ENCODE peak calls at places on chromosomes 3 and 15, in ten cellular contexts. G is fibroblast of lung, U is heart right ventricle, Y is prostate gland, Z is cardiac muscle cell, I is astrocyte, F is AG04450, W is GM23338, C is psoas muscle, R is adrenal gland. D is an unnamed sample.

GRCh38 chr3:52317601-52318000 is 1.5 kb downstream of the DNAH1 start:
- DNase-seq in R (no peak), C (peak), G (peak), U (peak), F (no peak), W (peak), Y (no peak), I (no peak), Z (peak), D (peak)

GRCh38 chr3:48411606-48412374 is 18.1 kb downstream of the PLXNB1 start:
- DNase-seq in R (no peak), Z (no peak), I (no peak), U (no peak), G (no peak), C (no peak), F (no peak), Y (no peak), W (no peak), D (peak)

GRCh38 chr15:41568350-41569017 is 9.5 kb downstream of the TYRO3 start:
- DNase-seq in I (no peak), U (no peak), C (no peak), W (peak), F (no peak), Z (peak), Y (no peak), G (peak), R (no peak), D (peak)

GRCh38 chr3:114213669-114214541 is 23.5 kb downstream of the ZNF80 start:
- DNase-seq in C (peak), Z (peak), U (no peak), I (peak), F (peak), G (peak), Y (no peak), W (peak), R (no peak), D (peak)

GRCh38 chr3:82525-82924 is 114.0 kb upstream of the CHL1 start:
- DNase-seq in U (no peak), Z (no peak), C (no peak), W (no peak), F (no peak), Y (no peak), G (no peak), I (no peak), R (no peak), D (no peak)

GRCh38 chr15:28123408-28124023 is 24.4 kb upstream of the OCA2 start:
- DNase-seq in U (peak), G (peak), Y (peak), Z (peak), C (peak), W (peak), F (peak), R (peak), I (peak), D (peak)

GRCh38 chr3:172307143-172307560 is 141.1 kb downstream of the GHSR start:
- DNase-seq in G (peak), F (no peak), W (no peak), Y (no peak), R (no peak), I (peak), Z (no peak), U (no peak), C (no peak), D (no peak)

GRCh38 chr15:92665100-92665555 is 9.6 kb upstream of the FAM174B start:
- DNase-seq in C (no peak), G (peak), Y (no peak), I (no peak), Z (peak), W (no peak), U (no peak), R (no peak), F (peak), D (no peak)

GRCh38 chr3:171056528-171056927 is 30.0 kb upstream of the SLC2A2 start:
- DNase-seq in C (no peak), U (no peak), G (peak), F (peak), Z (no peak), Y (no peak), W (no peak), R (no peak), I (peak), D (no peak)

GRCh38 chr15:45645026-45645980 is 10.5 kb downstream of the SQOR start:
- DNase-seq in Y (no peak), U (no peak), I (peak), W (no peak), G (peak), F (no peak), Z (no peak), C (no peak), R (no peak), D (no peak)

GRCh38 chr3:64266065-64266874 is 41.0 kb upstream of the PRICKLE2 start:
- DNase-seq in R (peak), Z (no peak), Y (peak), C (no peak), G (peak), W (no peak), F (peak), I (peak), U (no peak), D (peak)

GRCh38 chr15:82647045-82647834 is at the start of gene CPEB1:
- DNase-seq in I (no peak), F (no peak), R (peak), U (peak), G (peak), Z (peak), Y (no peak), W (peak), C (peak), D (peak)

GRCh38 chr3:150778793-150779401 is 15.9 kb upstream of the SIAH2 start:
- DNase-seq in U (no peak), W (no peak), Y (no peak), F (no peak), R (no peak), G (no peak), C (peak), I (no peak), Z (no peak), D (no peak)

DNA sequence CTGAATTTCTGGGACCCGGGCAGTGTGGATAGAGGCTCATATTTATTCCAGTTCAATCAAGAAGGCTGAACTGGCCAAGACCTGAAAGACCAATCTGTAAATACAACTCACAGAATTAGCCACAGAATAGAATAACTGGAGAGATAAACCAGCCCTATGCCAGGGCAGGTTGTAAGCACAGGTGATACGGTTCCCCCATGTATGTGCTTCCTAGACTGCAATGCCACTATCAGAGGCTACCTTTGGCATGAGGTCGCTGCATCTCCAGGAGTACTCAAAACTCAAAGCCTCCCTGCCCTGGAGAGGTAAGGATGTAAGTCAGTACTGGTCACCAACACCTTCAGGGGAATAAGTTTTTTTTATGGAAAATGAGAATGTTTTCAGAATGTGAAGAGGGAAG is 235.5 kb downstream of the NR1D2 start:
- DNase-seq in G (no peak), R (no peak), C (no peak), F (no peak), Z (no peak), I (no peak), Y (no peak), W (no peak), U (no peak), D (no peak)
- H3K27ac ChIP-seq in G (no peak), R (no peak), C (no peak), F (no peak), Z (no peak), I (no peak), Y (no peak), W (no peak), U (no peak), D (no peak)

GRCh38 chr3:5222283-5223005 is 34.9 kb downstream of the EDEM1 start:
- DNase-seq in C (no peak), R (no peak), W (no peak), F (no peak), Z (no peak), U (no peak), Y (no peak), I (no peak), G (no peak), D (no peak)
- TF ChIP-seq CTCF in C (no peak), R (no peak), W (no peak), F (no peak), Z (no peak), U (no peak), Y (no peak), I (no peak), G (no peak), D (no peak)

GRCh38 chr3:32577174-32577573 is 6.5 kb upstream of the DYNC1LI1 start:
- DNase-seq in C (no peak), G (no peak), U (no peak), R (no peak), W (no peak), Z (no peak), I (no peak), Y (no peak), F (no peak), D (no peak)
- H3K4me3 ChIP-seq in C (no peak), G (peak), U (peak), R (peak), W (no peak), Z (no peak), I (no peak), Y (no peak), F (no peak), D (no peak)

GRCh38 chr15:98894312-98894711 is 113.3 kb downstream of the PGPEP1L start:
- DNase-seq in C (no peak), I (no peak), U (no peak), R (no peak), W (no peak), G (peak), Z (no peak), Y (no peak), F (no peak), D (no peak)
- H3K27ac ChIP-seq in C (no peak), I (peak), U (no peak), R (peak), W (no peak), G (no peak), Z (no peak), Y (no peak), F (no peak), D (no peak)

D was measured in body of pancreas.